ENCODE peak calls at places on chromosomes 5 and 9, in nine cellular contexts. C, B, I, T, P, J, N, Q and U are unnamed samples. For H3K4me1, the result is how much of the 10 kb centered on the place peaks cover.

GRCh38 chr9:83238871-83239624 is 176.1 kb upstream of the RASEF start:
- DNase-seq in Q (no peak), C (no peak), I (no peak), P (no peak), J (peak), T (peak), N (peak), B (no peak), U (peak)

GRCh38 chr5:18281947-18282557 is 647.8 kb downstream of the TAF11L14 start:
- DNase-seq in T (no peak), P (no peak), I (no peak), J (no peak), C (no peak), B (no peak), Q (no peak), N (no peak), U (peak)

GRCh38 chr5:121967187-121967586 is 5.4 kb downstream of the SRFBP1 start:
- DNase-seq in N (no peak), J (no peak), P (no peak), Q (no peak), T (no peak), C (no peak), I (no peak), B (no peak), U (no peak)

GRCh38 chr5:37938086-37938852 is 98.4 kb upstream of the GDNF start:
- DNase-seq in P (no peak), T (no peak), N (no peak), I (no peak), B (no peak), Q (no peak), C (no peak), J (no peak), U (no peak)

GRCh38 chr5:135609981-135610380 is 31.2 kb upstream of the CXCL14 start:
- DNase-seq in Q (no peak), J (no peak), I (no peak), C (no peak), T (no peak), P (no peak), N (no peak), B (no peak), U (no peak)

GRCh38 chr9:137319976-137320551 is 18.0 kb upstream of the NRARP start:
- DNase-seq in B (no peak), T (no peak), N (peak), P (peak), J (no peak), Q (peak), C (peak), I (no peak), U (no peak)

GRCh38 chr9:134365115-134365596 is 38.9 kb downstream of the RXRA start:
- DNase-seq in T (no peak), N (no peak), Q (no peak), I (no peak), J (no peak), C (no peak), P (no peak), B (no peak), U (no peak)

GRCh38 chr5:67190856-67191255 is 5.7 kb downstream of the CD180 start:
- DNase-seq in J (no peak), P (no peak), N (no peak), C (no peak), B (no peak), T (no peak), I (no peak), Q (no peak), U (no peak)

GRCh38 chr5:124057815-124058231 is 545.8 kb downstream of the CSNK1G3 start:
- DNase-seq in Q (no peak), B (no peak), C (no peak), P (no peak), J (no peak), N (no peak), I (no peak), T (no peak), U (no peak)

GRCh38 chr5:68396722-68397121 is 181.2 kb downstream of the PIK3R1 start:
- DNase-seq in T (peak), Q (peak), N (no peak), P (peak), J (peak), B (no peak), C (no peak), I (no peak), U (peak)

GRCh38 chr5:125484272-125485002 is 738.0 kb upstream of the ZNF608 start:
- DNase-seq in B (no peak), J (no peak), I (no peak), C (peak), N (peak), Q (peak), P (peak), T (peak), U (peak)

GRCh38 chr9:73042155-73042554 is 89.3 kb upstream of the ALDH1A1 start:
- DNase-seq in I (no peak), B (no peak), C (no peak), N (no peak), T (no peak), J (no peak), Q (no peak), P (no peak), U (no peak)

GRCh38 chr5:122772446-122772845 is 2.4 kb upstream of the SNX2 start:
- DNase-seq in T (no peak), P (no peak), B (no peak), J (no peak), I (no peak), Q (no peak), C (no peak), N (no peak), U (no peak)

GRCh38 chr5:109866051-109866450 is 176.3 kb downstream of the MAN2A1 start:
- DNase-seq in J (no peak), Q (no peak), C (no peak), N (no peak), T (no peak), B (no peak), I (no peak), P (no peak), U (no peak)

GRCh38 chr9:101465330-101465915 is 29.8 kb upstream of the ALDOB start:
- DNase-seq in P (peak), B (no peak), Q (peak), C (no peak), J (no peak), T (peak), N (peak), I (no peak), U (peak)

GRCh38 chr9:130629443-130630090 is 34.8 kb upstream of the PRDM12 start:
- DNase-seq in T (no peak), N (peak), P (no peak), J (no peak), I (no peak), C (no peak), Q (no peak), B (no peak), U (no peak)
- H3K4me1 ChIP-seq in T (under half), N (under half), P (under half), J (under half), I (under half), C (under half), Q (under half), B (under half), U (under half)

GRCh38 chr9:116635908-116636307 is 51.2 kb upstream of the TRIM32 start:
- DNase-seq in J (no peak), Q (no peak), P (no peak), N (no peak), T (no peak), B (no peak), I (no peak), C (no peak), U (no peak)

GRCh38 chr9:116629700-116630099 is 57.4 kb upstream of the TRIM32 start:
- DNase-seq in Q (no peak), C (no peak), P (no peak), J (no peak), B (no peak), T (no peak), N (no peak), I (no peak), U (no peak)

GRCh38 chr9:116628706-116629105 is 58.4 kb upstream of the TRIM32 start:
- DNase-seq in J (no peak), B (no peak), T (no peak), C (no peak), P (no peak), I (no peak), N (no peak), Q (no peak), U (no peak)

GRCh38 chr9:116632990-116633441 is 54.1 kb upstream of the TRIM32 start:
- DNase-seq in I (no peak), B (no peak), P (no peak), Q (no peak), J (no peak), T (no peak), C (no peak), N (no peak), U (no peak)

GRCh38 chr9:116633444-116633843 is 53.7 kb upstream of the TRIM32 start:
- DNase-seq in N (no peak), P (no peak), I (no peak), J (no peak), C (no peak), Q (no peak), T (no peak), B (no peak), U (no peak)
- H3K4me3 ChIP-seq in N (no peak), P (no peak), I (no peak), J (no peak), C (no peak), Q (no peak), T (no peak), B (no peak), U (no peak)

GRCh38 chr5:132457371-132458225 is 33.0 kb downstream of the IRF1 start:
- DNase-seq in P (peak), B (peak), I (peak), Q (peak), J (no peak), T (peak), N (no peak), C (no peak), U (no peak)
- H3K4me1 ChIP-seq in P (half or more), B (half or more), I (under half), Q (half or more), J (under half), T (half or more), N (under half), C (under half), U (under half)

GRCh38 chr5:90557391-90557790 is 1.2 kb upstream of the ADGRV1 start:
- DNase-seq in C (no peak), B (no peak), T (no peak), J (no peak), P (no peak), Q (no peak), N (no peak), I (no peak), U (peak)
- H3K4me3 ChIP-seq in C (peak), B (no peak), T (no peak), J (peak), P (no peak), Q (no peak), N (no peak), I (no peak), U (no peak)

DNA sequence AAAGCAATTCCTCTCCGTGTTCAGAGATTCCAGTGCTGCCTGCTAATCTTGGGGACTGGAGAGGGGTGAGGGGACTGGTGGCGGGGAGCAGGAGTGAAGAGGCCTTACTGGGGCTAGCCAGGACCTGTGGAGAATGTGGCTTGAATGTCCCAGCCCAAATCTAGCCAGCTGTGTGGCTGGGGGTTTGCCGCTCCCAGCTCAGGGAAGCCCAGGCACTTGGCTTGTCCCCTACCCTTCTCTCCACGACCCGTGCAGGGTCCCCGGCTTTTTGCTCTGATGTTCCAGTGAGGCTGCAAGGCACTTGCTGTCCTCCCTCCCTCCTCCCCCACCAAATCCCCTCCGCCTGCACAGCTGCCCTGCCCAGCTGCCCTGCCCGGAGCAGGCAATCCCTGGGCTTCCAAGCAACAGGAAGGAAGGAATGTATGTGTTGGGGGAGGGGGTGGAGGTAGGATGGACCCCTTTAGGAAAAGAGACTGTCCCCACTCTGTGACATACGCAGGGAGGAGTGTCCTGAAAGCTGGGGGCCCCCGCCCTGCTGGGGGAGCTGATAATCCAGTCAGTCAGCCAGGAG is 2.6 kb downstream of the N4BP3 start:
- DNase-seq in B (no peak), P (no peak), Q (no peak), I (no peak), C (peak), T (no peak), N (no peak), J (no peak), U (no peak)
- H3K4me1 ChIP-seq in B (half or more), P (under half), Q (half or more), I (half or more), C (under half), T (under half), N (under half), J (under half), U (under half)

GRCh38 chr9:91359734-91360470 is 1.8 kb downstream of the AUH start:
- DNase-seq in J (no peak), I (no peak), N (no peak), B (no peak), Q (no peak), T (no peak), C (no peak), P (no peak), U (peak)
- H3K4me3 ChIP-seq in J (peak), I (peak), N (peak), B (peak), Q (peak), T (peak), C (peak), P (no peak), U (peak)

GRCh38 chr9:110125763-110126351 is 82.1 kb downstream of the C9orf152 start:
- DNase-seq in N (no peak), C (no peak), B (no peak), J (no peak), I (no peak), P (no peak), Q (no peak), T (no peak), U (no peak)

GRCh38 chr9:110126457-110126856 is 81.5 kb downstream of the C9orf152 start:
- DNase-seq in I (no peak), T (no peak), P (no peak), B (no peak), J (no peak), N (no peak), C (no peak), Q (no peak), U (no peak)

GRCh38 chr9:110126986-110127864 is 80.7 kb downstream of the C9orf152 start:
- DNase-seq in C (peak), P (peak), B (no peak), T (peak), Q (peak), J (no peak), I (no peak), N (peak), U (peak)

GRCh38 chr9:110123364-110124095 is 84.4 kb downstream of the C9orf152 start:
- DNase-seq in C (no peak), P (no peak), T (no peak), Q (no peak), B (no peak), I (no peak), N (no peak), J (no peak), U (no peak)

DNA sequence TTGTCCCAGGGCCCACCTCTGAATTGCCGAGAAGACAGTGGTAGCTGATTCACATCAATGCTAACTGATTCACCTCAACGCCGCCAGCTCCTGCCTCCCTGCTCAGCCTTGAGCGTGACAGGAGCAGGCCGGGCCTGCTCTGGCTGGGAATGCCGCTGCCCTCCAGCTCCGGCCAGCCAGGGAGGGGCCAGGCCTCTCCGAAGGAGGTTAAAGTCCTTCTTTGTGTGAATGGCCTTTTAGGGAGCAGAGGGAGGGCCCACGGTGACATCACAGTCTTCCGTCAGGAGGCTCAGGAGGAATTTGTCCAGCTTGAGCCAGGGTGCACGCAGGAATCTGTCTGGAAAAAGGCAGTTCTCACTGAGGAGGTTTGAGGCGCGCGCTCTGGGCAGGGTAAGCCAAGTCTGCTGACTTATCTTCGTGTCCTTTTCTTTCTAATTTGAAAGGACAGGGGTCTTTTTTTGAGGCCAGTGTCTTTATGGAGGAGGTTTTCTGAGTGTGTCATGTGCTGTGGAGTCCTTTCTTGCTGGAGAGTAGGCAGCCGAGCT is 82.7 kb downstream of the C9orf152 start:
- DNase-seq in C (peak), I (peak), B (no peak), N (peak), T (peak), Q (peak), P (peak), J (no peak), U (peak)
- H3K4me1 ChIP-seq in C (half or more), I (under half), B (under half), N (half or more), T (half or more), Q (half or more), P (under half), J (under half), U (under half)

GRCh38 chr5:133610489-133611356 is 1.6 kb downstream of the FSTL4 start:
- DNase-seq in B (no peak), Q (peak), I (peak), J (peak), N (peak), C (peak), P (peak), T (peak), U (peak)
- H3K4me3 ChIP-seq in B (peak), Q (peak), I (peak), J (no peak), N (no peak), C (peak), P (no peak), T (peak), U (peak)